ENCODE peak calls at places on chromosome 10, in four cellular contexts. One of them, this sample, is unnamed.

GRCh38 chr10:30755474-30755873 is 125.9 kb upstream of the LYZL2 start:
- DNase-seq in glomerular endothelial cell: no peak
- DNase-seq in sigmoid colon: no peak
- DNase-seq in activated CD8-positive, alpha-beta memory T cell treated with anti-CD3 and anti-CD28 coated beads, Interleukin-2, amount 50 U/mL, for 4 hours: no peak
- DNase-seq in this sample: no peak

GRCh38 chr10:14532473-14533251 is 201.9 kb upstream of the FRMD4A start:
- DNase-seq in sigmoid colon: no peak
- DNase-seq in glomerular endothelial cell: no peak
- DNase-seq in activated CD8-positive, alpha-beta memory T cell treated with anti-CD3 and anti-CD28 coated beads, Interleukin-2, amount 50 U/mL, for 4 hours: no peak
- DNase-seq in this sample: no peak

GRCh38 chr10:117830832-117831231 is 215.9 kb downstream of the RAB11FIP2 start:
- DNase-seq in glomerular endothelial cell: no peak
- DNase-seq in sigmoid colon: no peak
- DNase-seq in activated CD8-positive, alpha-beta memory T cell treated with anti-CD3 and anti-CD28 coated beads, Interleukin-2, amount 50 U/mL, for 4 hours: no peak
- DNase-seq in this sample: no peak

GRCh38 chr10:89952314-89952713 is 250.9 kb downstream of the KIF20B start:
- DNase-seq in glomerular endothelial cell: no peak
- DNase-seq in sigmoid colon: no peak
- DNase-seq in activated CD8-positive, alpha-beta memory T cell treated with anti-CD3 and anti-CD28 coated beads, Interleukin-2, amount 50 U/mL, for 4 hours: no peak
- DNase-seq in this sample: no peak

GRCh38 chr10:79159785-79160184 is 91.0 kb downstream of the ZMIZ1 start:
- DNase-seq in sigmoid colon: peak
- DNase-seq in glomerular endothelial cell: no peak
- DNase-seq in activated CD8-positive, alpha-beta memory T cell treated with anti-CD3 and anti-CD28 coated beads, Interleukin-2, amount 50 U/mL, for 4 hours: no peak
- DNase-seq in this sample: no peak

GRCh38 chr10:69801434-69802315 is at the start of gene COL13A1:
- DNase-seq in glomerular endothelial cell: no peak
- DNase-seq in activated CD8-positive, alpha-beta memory T cell treated with anti-CD3 and anti-CD28 coated beads, Interleukin-2, amount 50 U/mL, for 4 hours: no peak
- DNase-seq in sigmoid colon: no peak
- DNase-seq in this sample: peak

GRCh38 chr10:11793762-11794479 is 29.2 kb upstream of the PROSER2 start:
- DNase-seq in glomerular endothelial cell: no peak
- DNase-seq in activated CD8-positive, alpha-beta memory T cell treated with anti-CD3 and anti-CD28 coated beads, Interleukin-2, amount 50 U/mL, for 4 hours: no peak
- DNase-seq in sigmoid colon: no peak
- DNase-seq in this sample: no peak

GRCh38 chr10:6494934-6495592 is 85.0 kb downstream of the PRKCQ start:
- DNase-seq in glomerular endothelial cell: no peak
- DNase-seq in sigmoid colon: no peak
- DNase-seq in activated CD8-positive, alpha-beta memory T cell treated with anti-CD3 and anti-CD28 coated beads, Interleukin-2, amount 50 U/mL, for 4 hours: peak
- DNase-seq in this sample: no peak

GRCh38 chr10:102131286-102132170 is 1.3 kb upstream of the PPRC1 start:
- DNase-seq in activated CD8-positive, alpha-beta memory T cell treated with anti-CD3 and anti-CD28 coated beads, Interleukin-2, amount 50 U/mL, for 4 hours: no peak
- DNase-seq in sigmoid colon: no peak
- DNase-seq in glomerular endothelial cell: no peak
- DNase-seq in this sample: no peak

GRCh38 chr10:32985781-32986350 is 27.8 kb upstream of the ITGB1 start:
- DNase-seq in activated CD8-positive, alpha-beta memory T cell treated with anti-CD3 and anti-CD28 coated beads, Interleukin-2, amount 50 U/mL, for 4 hours: no peak
- DNase-seq in glomerular endothelial cell: no peak
- DNase-seq in sigmoid colon: no peak
- DNase-seq in this sample: no peak

GRCh38 chr10:7121154-7121797 is 289.6 kb downstream of the SFMBT2 start:
- DNase-seq in glomerular endothelial cell: peak
- DNase-seq in activated CD8-positive, alpha-beta memory T cell treated with anti-CD3 and anti-CD28 coated beads, Interleukin-2, amount 50 U/mL, for 4 hours: peak
- DNase-seq in sigmoid colon: no peak
- DNase-seq in this sample: peak

GRCh38 chr10:132219486-132219885 is 32.7 kb downstream of the DPYSL4 start:
- DNase-seq in activated CD8-positive, alpha-beta memory T cell treated with anti-CD3 and anti-CD28 coated beads, Interleukin-2, amount 50 U/mL, for 4 hours: no peak
- DNase-seq in sigmoid colon: no peak
- DNase-seq in glomerular endothelial cell: no peak
- DNase-seq in this sample: no peak